ENCODE peak calls at places on chromosomes 2 and 18, in six cellular contexts. Z, A, F, L, J and B are unnamed samples.
A peak's percentile ranks its signal among the peaks of the same experiment; 100 is the strongest.

GRCh38 chr2:62216616-62217015 is 20.7 kb downstream of the B3GNT2 start:
- DNase-seq in Z (peak; percentile 57), A (peak; percentile 46), F (peak; percentile 81), L (no peak), J (peak; percentile 95), B (peak; percentile 78)

GRCh38 chr2:82013641-82014040 is 1709.1 kb upstream of the LRRTM1 start:
- DNase-seq in Z (no peak), A (no peak), F (no peak), L (peak; percentile 2), J (no peak), B (no peak)

GRCh38 chr2:60105868-60106267 is 447.6 kb downstream of the BCL11A start:
- DNase-seq in Z (no peak), A (no peak), F (no peak), L (no peak), J (no peak), B (no peak)

GRCh38 chr2:239084007-239084406 is 236.1 kb downstream of the TWIST2 start:
- DNase-seq in Z (no peak), A (no peak), F (no peak), L (no peak), J (no peak), B (no peak)

GRCh38 chr2:100978582-100979051 is 23.5 kb upstream of the RPL31 start:
- DNase-seq in Z (peak; percentile 31), A (no peak), F (peak; percentile 59), L (no peak), J (peak; percentile 34), B (no peak)

GRCh38 chr2:66561645-66562336 is 126.9 kb downstream of the MEIS1 start:
- DNase-seq in Z (no peak), A (no peak), F (no peak), L (no peak), J (no peak), B (no peak)

GRCh38 chr18:31942301-31942998 is 478 bp downstream of the TRAPPC8 start:
- DNase-seq in Z (no peak), A (peak; percentile 1), F (peak; percentile 54), L (no peak), J (peak; percentile 75), B (no peak)

GRCh38 chr2:232525796-232526195 is at the start of gene CHRND:
- DNase-seq in Z (no peak), A (no peak), F (no peak), L (no peak), J (no peak), B (no peak)

GRCh38 chr2:2328847-2329246 is 2.2 kb downstream of the MYT1L start:
- DNase-seq in Z (no peak), A (no peak), F (peak; percentile 0), L (peak; percentile 82), J (no peak), B (no peak)

GRCh38 chr2:176085861-176086771 is 2.4 kb upstream of the EVX2 start:
- DNase-seq in Z (no peak), A (peak; percentile 55), F (no peak), L (no peak), J (no peak), B (no peak)

GRCh38 chr2:96153291-96153713 is 8.1 kb upstream of the DUSP2 start:
- DNase-seq in Z (no peak), A (no peak), F (no peak), L (no peak), J (no peak), B (no peak)

GRCh38 chr2:104028066-104028465 is 825.8 kb upstream of the POU3F3 start:
- DNase-seq in Z (no peak), A (no peak), F (no peak), L (no peak), J (no peak), B (no peak)

GRCh38 chr2:34534341-34534740 is 935.2 kb upstream of the FAM98A start:
- DNase-seq in Z (no peak), A (no peak), F (no peak), L (no peak), J (no peak), B (no peak)

GRCh38 chr2:233023007-233023760 is 9.3 kb upstream of the NEU2 start:
- DNase-seq in Z (no peak), A (no peak), F (no peak), L (no peak), J (no peak), B (no peak)

GRCh38 chr2:207812058-207812857 is 42.6 kb upstream of the FZD5 start:
- DNase-seq in Z (no peak), A (no peak), F (no peak), L (no peak), J (no peak), B (no peak)

GRCh38 chr18:6220129-6220528 is 194.6 kb downstream of the L3MBTL4 start:
- DNase-seq in Z (no peak), A (no peak), F (no peak), L (no peak), J (no peak), B (no peak)

GRCh38 chr2:77161009-77161408 is 361.2 kb downstream of the LRRTM4 start:
- DNase-seq in Z (no peak), A (no peak), F (peak; percentile 65), L (no peak), J (peak; percentile 28), B (no peak)

GRCh38 chr2:86026744-86027065 is 79.0 kb downstream of the POLR1A start:
- DNase-seq in Z (no peak), A (no peak), F (no peak), L (no peak), J (no peak), B (no peak)

GRCh38 chr2:61435291-61435690 is 35.6 kb downstream of the USP34 start:
- DNase-seq in Z (no peak), A (no peak), F (no peak), L (no peak), J (no peak), B (no peak)

GRCh38 chr2:239807568-239807967 is 217.6 kb downstream of the NDUFA10 start:
- DNase-seq in Z (no peak), A (no peak), F (no peak), L (no peak), J (no peak), B (no peak)

GRCh38 chr2:128585706-128586105 is 267.0 kb upstream of the HS6ST1 start:
- DNase-seq in Z (no peak), A (no peak), F (peak; percentile 83), L (no peak), J (peak; percentile 72), B (no peak)

GRCh38 chr2:39733070-39733674 is 45.9 kb downstream of the THUMPD2 start:
- DNase-seq in Z (no peak), A (no peak), F (peak; percentile 53), L (no peak), J (no peak), B (no peak)

GRCh38 chr2:133240505-133241230 is 327.6 kb downstream of the NCKAP5 start:
- DNase-seq in Z (no peak), A (no peak), F (peak; percentile 9), L (no peak), J (peak; percentile 33), B (no peak)

GRCh38 chr2:196961889-196962288 is 35.4 kb upstream of the PGAP1 start:
- DNase-seq in Z (no peak), A (no peak), F (no peak), L (no peak), J (no peak), B (no peak)

GRCh38 chr2:231545105-231545902 is 15.1 kb upstream of the NMUR1 start:
- DNase-seq in Z (no peak), A (no peak), F (peak; percentile 83), L (no peak), J (peak; percentile 89), B (no peak)

GRCh38 chr2:160752475-160753330 is 259.1 kb upstream of the RBMS1 start:
- DNase-seq in Z (no peak), A (peak; percentile 58), F (peak; percentile 63), L (no peak), J (no peak), B (no peak)

GRCh38 chr2:20042531-20042930 is 8.9 kb downstream of the LAPTM4A start:
- DNase-seq in Z (no peak), A (no peak), F (no peak), L (no peak), J (peak; percentile 40), B (no peak)

GRCh38 chr18:73742959-73743358 is 404.7 kb downstream of the FBXO15 start:
- DNase-seq in Z (no peak), A (no peak), F (no peak), L (no peak), J (no peak), B (no peak)

GRCh38 chr2:224268441-224268840 is 133.5 kb downstream of the FAM124B start:
- DNase-seq in Z (no peak), A (peak; percentile 84), F (peak; percentile 91), L (no peak), J (peak; percentile 98), B (no peak)

GRCh38 chr18:12283256-12283655 is 24.8 kb upstream of the TUBB6 start:
- DNase-seq in Z (no peak), A (peak; percentile 27), F (peak; percentile 69), L (no peak), J (peak; percentile 41), B (no peak)

GRCh38 chr2:29485631-29486030 is 370.4 kb downstream of the CLIP4 start:
- DNase-seq in Z (no peak), A (no peak), F (no peak), L (no peak), J (no peak), B (no peak)

GRCh38 chr2:45946023-45946422 is 294.5 kb downstream of the PRKCE start:
- DNase-seq in Z (no peak), A (peak; percentile 53), F (peak; percentile 98), L (no peak), J (peak; percentile 82), B (peak; percentile 13)
- H3K4me1 ChIP-seq in Z (no peaks in the 10 kb centered on the region), A (peaks cover 31% of the 10 kb centered on the region), F (peaks cover 46% of the 10 kb centered on the region), L (peaks cover 14% of the 10 kb centered on the region), J (peaks cover 18% of the 10 kb centered on the region), B (no peaks in the 10 kb centered on the region)

GRCh38 chr18:77065221-77065981 is 67.2 kb downstream of the MBP start:
- DNase-seq in Z (no peak), A (peak; percentile 87), F (peak; percentile 90), L (no peak), J (peak; percentile 98), B (peak; percentile 78)

GRCh38 chr18:77067315-77068061 is 65.1 kb downstream of the MBP start:
- DNase-seq in Z (peak; percentile 66), A (peak; percentile 93), F (peak; percentile 95), L (no peak), J (peak; percentile 98), B (peak; percentile 83)

GRCh38 chr18:77066689-77067088 is 65.9 kb downstream of the MBP start:
- DNase-seq in Z (no peak), A (no peak), F (no peak), L (no peak), J (no peak), B (no peak)

GRCh38 chr18:77068321-77068841 is 64.2 kb downstream of the MBP start:
- DNase-seq in Z (no peak), A (no peak), F (peak; percentile 66), L (no peak), J (peak; percentile 69), B (no peak)

GRCh38 chr18:77066101-77066500 is 66.5 kb downstream of the MBP start:
- DNase-seq in Z (no peak), A (no peak), F (no peak), L (no peak), J (no peak), B (no peak)
- H3K27ac ChIP-seq in Z (peak overlapping the region; percentile 82), A (peak overlapping the region; percentile 92), F (peak overlapping the region; percentile 96), L (no peak overlapping the region), J (peak overlapping the region; percentile 76), B (peak overlapping the region; percentile 63)

GRCh38 chr18:3454365-3455089 is 4.6 kb downstream of the TGIF1 start:
- DNase-seq in Z (no peak), A (peak; percentile 80), F (peak; percentile 67), L (peak; percentile 56), J (peak; percentile 79), B (no peak)
- H3K4me3 ChIP-seq in Z (peak overlapping the region; percentile 63), A (peak overlapping the region; percentile 93), F (peak overlapping the region; percentile 78), L (peak overlapping the region; percentile 69), J (peak overlapping the region; percentile 96), B (peak overlapping the region; percentile 92)

GRCh38 chr2:14516844-14517243 is 115.7 kb upstream of the LRATD1 start:
- DNase-seq in Z (no peak), A (no peak), F (peak; percentile 95), L (no peak), J (peak; percentile 42), B (no peak)
- H3K4me1 ChIP-seq in Z (no peaks in the 10 kb centered on the region), A (no peaks in the 10 kb centered on the region), F (peaks cover 2% of the 10 kb centered on the region), L (peaks cover 3% of the 10 kb centered on the region), J (no peaks in the 10 kb centered on the region), B (no peaks in the 10 kb centered on the region)